ENCODE peak calls at places on chromosomes 11 and 22, in ten cellular contexts. R is gastrocnemius medialis, M is OCI-LY7, J is A549, T is HL-60, K is hepatocyte, W is HCT116, X is cardiac muscle cell, Z is left ventricle myocardium inferior, E is kidney. O is an unnamed sample.

GRCh38 chr11:83132191-83132590 is 24.7 kb upstream of the PCF11 start:
- DNase-seq in J (no peak), Z (no peak), M (no peak), X (no peak), W (no peak), E (no peak), R (no peak), K (no peak), T (no peak), O (no peak)

GRCh38 chr22:49512471-49512870 is 315.2 kb downstream of the BRD1 start:
- DNase-seq in X (no peak), T (no peak), W (no peak), E (no peak), M (no peak), J (no peak), K (no peak), R (no peak), Z (no peak), O (no peak)

GRCh38 chr22:36238348-36239149 is 778 bp downstream of the APOL2 start:
- DNase-seq in M (peak), W (no peak), K (peak), J (no peak), R (peak), Z (no peak), T (no peak), E (peak), X (peak), O (no peak)

GRCh38 chr11:130002352-130002845 is at the start of gene PRDM10:
- DNase-seq in M (peak), W (peak), E (peak), Z (peak), T (peak), J (peak), R (peak), K (peak), X (peak), O (peak)

GRCh38 chr11:98029832-98030231 is 990.9 kb upstream of the CNTN5 start:
- DNase-seq in T (no peak), W (no peak), X (no peak), R (no peak), K (no peak), E (no peak), J (no peak), M (no peak), Z (no peak), O (no peak)

GRCh38 chr22:44828193-44828592 is 75.8 kb downstream of the ARHGAP8 start:
- DNase-seq in X (peak), R (no peak), W (no peak), E (no peak), Z (no peak), K (no peak), J (peak), M (peak), T (no peak), O (no peak)

GRCh38 chr11:79396001-79396400 is 44.8 kb downstream of the TENM4 start:
- DNase-seq in W (no peak), K (no peak), E (no peak), J (no peak), X (no peak), T (no peak), Z (no peak), R (no peak), M (no peak), O (no peak)

GRCh38 chr11:117927926-117928325 is 1.3 kb downstream of the TMPRSS13 start:
- DNase-seq in X (no peak), W (no peak), Z (no peak), J (no peak), R (no peak), K (no peak), T (no peak), E (peak), M (no peak), O (peak)

GRCh38 chr11:69689484-69690319 is 14.1 kb downstream of the FGF19 start:
- DNase-seq in Z (no peak), J (no peak), W (no peak), K (no peak), T (no peak), M (no peak), R (no peak), X (no peak), E (no peak), O (no peak)

GRCh38 chr11:116144387-116144958 is 628.3 kb downstream of the BUD13 start:
- DNase-seq in K (no peak), E (no peak), J (no peak), X (no peak), R (no peak), M (no peak), W (no peak), Z (no peak), T (no peak), O (no peak)

GRCh38 chr22:47148956-47149748 is 386.7 kb downstream of the TBC1D22A start:
- DNase-seq in E (no peak), J (no peak), T (no peak), K (no peak), Z (no peak), M (no peak), R (no peak), W (no peak), X (no peak), O (no peak)

DNA sequence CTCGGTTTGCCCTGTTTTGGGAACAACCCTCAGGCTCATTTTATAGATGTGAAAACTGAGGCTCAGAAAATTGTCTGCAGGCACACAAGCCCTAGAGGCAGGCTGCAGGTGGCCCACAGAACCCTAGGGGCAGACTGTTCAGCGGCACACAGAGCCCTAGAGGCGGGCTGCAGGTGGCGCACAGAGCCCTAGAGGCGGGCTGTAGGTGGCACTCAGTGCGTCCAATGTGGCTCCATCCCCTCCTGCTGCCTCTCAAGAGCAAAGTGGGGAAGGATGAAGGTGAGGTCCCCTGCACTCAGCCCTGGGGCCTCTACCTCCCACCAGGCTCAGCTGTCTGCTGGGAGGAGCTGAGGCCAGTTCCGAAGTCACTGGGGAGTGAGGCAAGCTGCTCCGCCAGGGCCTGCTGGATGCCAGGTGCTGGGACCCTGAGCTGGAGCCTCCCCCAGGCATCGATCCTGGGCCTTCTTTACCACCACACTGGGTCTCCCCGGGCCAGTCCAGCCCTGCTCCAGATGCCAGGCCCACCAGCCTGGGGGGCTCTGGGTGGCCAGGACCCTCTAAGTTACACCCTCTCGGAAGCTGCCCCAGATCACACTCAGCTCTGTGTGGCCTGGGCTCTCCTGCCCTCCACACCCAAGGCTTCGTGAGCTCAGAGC is 2.3 kb downstream of the ACY3 start:
- DNase-seq in X (no peak), M (peak), R (no peak), K (peak), W (peak), T (peak), J (peak), E (no peak), Z (no peak), O (peak)
- TF ChIP-seq CTCF in X (peak), M (peak), R (no peak), K (no peak), W (peak), T (peak), J (peak), E (peak), Z (no peak), O (peak)

DNA sequence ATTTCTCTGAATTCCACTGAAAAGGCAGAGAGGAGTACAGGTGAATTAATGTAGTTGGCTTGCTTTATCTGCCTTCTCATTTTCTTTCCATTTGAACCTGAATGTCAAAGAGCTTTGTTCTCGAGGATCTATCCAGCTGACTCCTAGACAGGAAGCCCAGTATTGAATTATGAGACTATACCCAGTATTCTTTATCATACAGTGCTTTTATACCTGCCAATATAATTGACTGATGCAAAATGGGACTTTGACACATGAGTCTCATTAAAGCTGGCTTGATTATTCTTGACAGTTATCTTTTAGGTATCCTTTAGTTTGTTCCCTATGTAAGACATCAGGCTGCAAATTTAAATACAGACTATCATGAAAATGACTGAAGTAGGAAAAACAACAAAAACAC is 117.3 kb downstream of the ENTHD1 start:
- DNase-seq in R (no peak), K (no peak), M (no peak), W (no peak), T (no peak), J (no peak), X (no peak), E (no peak), Z (no peak), O (no peak)
- H3K27ac ChIP-seq in R (no peak), K (no peak), M (no peak), W (no peak), T (no peak), J (no peak), X (no peak), E (no peak), Z (no peak), O (no peak)

GRCh38 chr11:74447720-74448119 is 19.6 kb downstream of the KCNE3 start:
- DNase-seq in W (no peak), M (no peak), T (no peak), R (no peak), J (no peak), X (no peak), E (no peak), Z (no peak), K (no peak), O (no peak)

GRCh38 chr11:74444173-74444832 is 23.0 kb downstream of the KCNE3 start:
- DNase-seq in M (no peak), Z (no peak), E (no peak), R (peak), W (no peak), K (no peak), T (no peak), J (no peak), X (no peak), O (no peak)

GRCh38 chr11:74442601-74443000 is 24.7 kb downstream of the KCNE3 start:
- DNase-seq in Z (no peak), M (no peak), J (no peak), K (peak), W (no peak), X (no peak), T (no peak), R (no peak), E (no peak), O (no peak)

GRCh38 chr11:74446445-74446844 is 20.9 kb downstream of the KCNE3 start:
- DNase-seq in E (no peak), K (peak), J (no peak), X (no peak), Z (no peak), W (no peak), T (no peak), M (no peak), R (no peak), O (no peak)

DNA sequence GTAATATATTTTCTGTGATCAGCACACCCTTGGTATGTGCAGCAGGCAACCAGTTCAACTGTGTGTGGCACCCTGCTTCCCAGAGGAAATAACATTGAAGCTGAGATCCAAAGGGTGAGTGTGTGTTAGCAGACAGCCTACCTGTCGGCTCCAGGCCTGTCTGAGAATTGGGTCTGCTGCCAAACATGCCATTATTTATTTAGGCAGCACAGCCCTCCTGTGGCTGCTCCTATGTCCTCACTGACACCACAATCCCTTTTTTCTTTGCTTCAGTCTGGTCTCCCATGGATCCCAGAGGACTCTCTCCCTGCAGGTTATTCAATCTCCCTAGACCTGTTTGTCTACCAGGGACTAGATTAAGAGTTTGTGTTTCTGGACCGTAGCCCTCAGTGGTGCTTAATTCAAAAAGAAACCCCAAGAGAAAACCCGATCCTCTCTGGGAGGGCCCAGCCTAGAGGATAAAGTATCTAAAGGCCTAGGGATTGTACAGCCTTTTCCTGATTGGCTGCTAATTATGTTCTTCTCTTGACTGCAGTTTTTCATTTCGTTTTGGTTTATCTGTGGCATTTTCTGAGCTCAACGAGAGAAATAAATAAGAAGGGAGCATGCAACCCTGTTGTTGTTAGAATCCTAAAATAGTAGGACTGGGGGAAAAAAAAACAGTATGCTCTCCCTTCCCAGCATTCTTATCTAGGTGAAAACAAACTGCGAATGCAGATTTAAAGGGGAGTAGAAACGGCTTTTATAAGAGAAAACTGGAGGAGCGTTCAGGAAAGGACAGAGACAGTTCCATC is 24.1 kb downstream of the KCNE3 start:
- DNase-seq in E (no peak), T (no peak), K (peak), Z (no peak), R (peak), J (peak), W (peak), X (peak), M (no peak), O (no peak)
- TF ChIP-seq CTCF in E (peak), T (no peak), K (peak), Z (peak), R (no peak), J (peak), W (peak), X (no peak), M (no peak), O (no peak)

GRCh38 chr11:60633645-60634044 is 65.8 kb upstream of the MS4A8 start:
- DNase-seq in R (no peak), X (no peak), W (no peak), T (no peak), E (no peak), M (peak), K (no peak), J (no peak), Z (no peak), O (no peak)

GRCh38 chr11:60634151-60634550 is 65.3 kb upstream of the MS4A8 start:
- DNase-seq in E (no peak), Z (no peak), T (no peak), W (peak), K (no peak), J (no peak), R (no peak), M (peak), X (no peak), O (no peak)

GRCh38 chr11:60629399-60629798 is 70.0 kb upstream of the MS4A8 start:
- DNase-seq in E (no peak), X (no peak), T (no peak), K (no peak), M (no peak), R (no peak), Z (no peak), J (no peak), W (no peak), O (no peak)

GRCh38 chr11:60631939-60632338 is 67.5 kb upstream of the MS4A8 start:
- DNase-seq in M (no peak), E (no peak), J (no peak), R (no peak), K (no peak), Z (no peak), X (no peak), T (no peak), W (no peak), O (no peak)
- H3K27ac ChIP-seq in M (no peak), E (no peak), J (no peak), R (no peak), K (no peak), Z (no peak), X (no peak), T (no peak), W (no peak), O (no peak)

GRCh38 chr22:25880524-25880923 is 138.5 kb downstream of the MYO18B start:
- DNase-seq in K (no peak), X (no peak), J (no peak), R (no peak), T (no peak), Z (no peak), E (no peak), W (no peak), M (peak), O (no peak)
- TF ChIP-seq CTCF in K (no peak), X (no peak), J (no peak), R (no peak), T (no peak), Z (peak), E (no peak), W (peak), M (peak), O (no peak)

DNA sequence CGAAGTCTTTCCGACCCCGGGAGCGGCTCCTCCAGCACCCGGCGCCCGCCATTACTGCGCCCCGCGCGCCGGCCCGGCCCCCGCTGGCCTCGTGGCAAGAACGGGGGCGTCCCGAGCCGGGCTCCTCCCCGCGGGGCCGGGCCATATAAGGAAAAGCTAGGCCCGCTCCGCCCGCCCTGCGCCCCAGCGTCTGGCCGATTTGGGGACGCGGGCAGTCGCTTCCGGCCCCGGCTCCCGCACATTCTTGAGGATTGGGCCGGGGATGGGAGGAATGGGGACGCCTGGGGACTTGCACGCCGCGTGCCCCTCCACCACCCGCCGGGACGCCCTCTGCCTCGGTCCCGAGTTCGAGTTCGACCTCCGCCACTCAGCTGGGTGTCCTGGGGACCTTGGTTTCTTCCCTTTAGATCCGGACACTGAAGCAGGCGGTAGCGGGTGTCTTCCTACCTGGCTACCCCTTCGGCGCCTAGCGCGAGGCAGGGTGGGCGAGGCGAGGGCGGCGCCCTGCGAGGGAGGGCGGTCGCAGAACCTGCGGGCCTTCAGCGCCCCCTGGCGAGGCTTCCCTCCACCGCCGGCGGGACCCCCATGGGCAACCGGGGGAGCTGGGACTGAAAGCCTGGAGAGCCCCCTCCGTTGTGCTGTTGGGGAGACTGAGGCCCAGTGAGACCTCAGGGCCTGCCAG is 3.8 kb downstream of the SMTN start:
- DNase-seq in Z (peak), W (no peak), M (peak), K (peak), T (peak), X (peak), E (peak), J (no peak), R (peak), O (peak)
- H3K27ac ChIP-seq in Z (peak), W (peak), M (peak), K (peak), T (peak), X (peak), E (peak), J (peak), R (peak), O (peak)

DNA sequence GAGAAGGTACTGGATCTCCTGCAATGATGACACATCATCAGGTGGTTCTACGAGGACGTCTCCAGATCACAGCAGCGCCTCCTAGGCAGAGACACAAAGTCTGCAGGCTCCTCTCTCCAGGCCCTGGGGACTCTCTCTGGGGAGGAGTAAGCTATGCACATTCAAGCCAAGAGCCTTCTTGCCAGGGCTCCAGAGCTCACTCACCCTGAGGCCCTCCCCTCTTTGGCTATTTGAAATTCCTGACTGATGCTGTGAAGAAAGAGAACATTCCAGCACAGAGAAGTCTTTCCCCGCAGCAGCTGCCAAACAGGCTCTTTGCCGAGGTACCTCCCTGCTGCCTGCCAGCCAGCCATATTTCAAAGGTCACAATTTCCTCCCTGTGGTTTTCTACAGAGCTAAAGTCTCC is 204.9 kb downstream of the CSNK2A3 start:
- DNase-seq in T (no peak), E (peak), W (no peak), M (no peak), R (peak), Z (peak), J (no peak), X (peak), K (peak), O (no peak)
- TF ChIP-seq CTCF in T (no peak), E (no peak), W (no peak), M (peak), R (peak), Z (peak), J (no peak), X (peak), K (peak), O (no peak)

GRCh38 chr22:17369553-17370035 is 334 bp downstream of the CECR2 start:
- DNase-seq in E (peak), J (no peak), M (peak), K (peak), T (no peak), W (no peak), X (peak), R (peak), Z (peak), O (peak)

GRCh38 chr22:17370036-17370765 is 941 bp downstream of the CECR2 start:
- DNase-seq in T (no peak), M (no peak), Z (peak), K (peak), E (peak), X (peak), R (peak), J (no peak), W (no peak), O (no peak)

GRCh38 chr22:17368144-17368726 is 1.0 kb upstream of the CECR2 start:
- DNase-seq in M (no peak), K (no peak), Z (no peak), R (no peak), T (no peak), X (no peak), E (no peak), J (no peak), W (no peak), O (no peak)

GRCh38 chr22:17370766-17371181 is 1.5 kb downstream of the CECR2 start:
- DNase-seq in Z (no peak), J (no peak), X (no peak), T (no peak), R (no peak), K (no peak), M (no peak), W (no peak), E (no peak), O (no peak)

DNA sequence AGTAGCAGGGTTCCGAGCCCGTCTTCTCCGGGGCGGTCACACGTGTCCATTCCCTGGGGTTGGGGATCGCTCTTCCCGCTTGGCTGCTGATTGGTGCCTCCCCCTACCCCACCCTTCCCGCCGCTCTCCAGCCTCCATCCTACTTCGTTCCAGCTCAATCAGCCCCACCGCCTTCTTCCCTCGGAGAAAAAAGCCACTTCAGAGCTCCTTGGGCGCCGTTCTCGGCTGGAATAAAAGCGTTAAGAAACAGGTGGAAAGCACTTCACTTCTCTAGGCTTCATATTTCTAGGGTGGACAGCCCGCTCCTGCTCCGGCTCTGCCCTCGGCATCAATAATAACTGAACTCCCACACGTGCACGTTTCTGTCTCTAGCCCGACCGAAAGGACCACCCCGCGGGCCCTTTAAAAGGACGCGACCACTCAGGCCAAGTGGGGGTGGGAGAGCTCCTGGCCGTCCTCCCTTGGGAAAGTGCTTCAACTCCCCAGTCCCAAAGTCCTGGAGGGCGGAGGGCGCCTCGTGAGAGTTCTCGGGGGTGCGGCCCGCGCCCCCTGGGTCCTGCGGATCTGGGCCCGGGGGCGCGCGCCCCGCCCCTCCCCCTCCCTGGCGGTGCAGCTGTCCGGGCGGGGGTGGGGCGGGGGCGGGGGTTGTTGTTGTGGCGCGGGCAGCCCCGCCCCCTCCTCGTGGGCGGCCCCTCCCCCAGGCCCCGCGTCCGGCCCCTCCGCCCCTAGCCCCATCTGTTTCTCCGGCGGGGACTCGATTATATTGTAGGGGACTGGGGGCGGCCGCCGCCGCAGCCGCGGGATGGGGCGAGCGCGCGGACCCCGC is at the start of gene CECR2:
- DNase-seq in E (peak), Z (peak), X (peak), J (no peak), W (peak), K (peak), T (no peak), R (peak), M (peak), O (peak)
- H3K27ac ChIP-seq in E (peak), Z (peak), X (peak), J (no peak), W (peak), K (peak), T (no peak), R (peak), M (no peak), O (peak)

O was measured in Peyer's patch.